ENCODE peak calls at places on chromosomes 13 and 19, in eight cellular contexts. M is NCI-H1417 treated with DMSO at 0.1 percent for 48 hours; L is EH; H is T47D; O is stimulated activated CD4-positive, alpha-beta T cell treated with anti-CD3 and anti-CD28 coated beads, Interleukin-2, amount 100 ng/mL, for 48 hours; T is HTR-8/SVneo; C is HFF-Myc; X is ascending aorta. D is an unnamed sample.

GRCh38 chr13:71866173-71867091 is 572 bp downstream of the DACH1 start:
- DNase-seq in M (no peak), L (peak), H (peak), O (no peak), T (no peak), C (no peak), X (peak), D (no peak)

GRCh38 chr19:29400917-29401711 is 124.7 kb upstream of the VSTM2B start:
- DNase-seq in M (no peak), L (no peak), H (no peak), O (no peak), T (no peak), C (no peak), X (no peak), D (no peak)

GRCh38 chr19:18939163-18939562 is 1.9 kb downstream of the HOMER3 start:
- DNase-seq in M (no peak), L (no peak), H (no peak), O (no peak), T (no peak), C (no peak), X (no peak), D (no peak)

GRCh38 chr13:112686987-112687386 is 2.9 kb upstream of the ATP11A start:
- DNase-seq in M (no peak), L (no peak), H (no peak), O (no peak), T (no peak), C (no peak), X (peak), D (no peak)

GRCh38 chr19:41927810-41928192 is 448 bp downstream of the ERFL start:
- DNase-seq in M (no peak), L (no peak), H (no peak), O (no peak), T (no peak), C (no peak), X (no peak), D (no peak)

GRCh38 chr19:799076-799881 is 2.0 kb downstream of the PTBP1 start:
- DNase-seq in M (no peak), L (peak), H (peak), O (no peak), T (no peak), C (no peak), X (no peak), D (no peak)

GRCh38 chr19:19026299-19026971 is 6.9 kb downstream of the SUGP2 start:
- DNase-seq in M (no peak), L (peak), H (no peak), O (no peak), T (no peak), C (no peak), X (no peak), D (no peak)

GRCh38 chr13:44362394-44363040 is 11.1 kb upstream of the SERP2 start:
- DNase-seq in M (no peak), L (no peak), H (no peak), O (no peak), T (no peak), C (no peak), X (no peak), D (no peak)

GRCh38 chr19:16366433-16367268 is 42.0 kb downstream of the KLF2 start:
- DNase-seq in M (no peak), L (no peak), H (no peak), O (no peak), T (no peak), C (no peak), X (no peak), D (no peak)

GRCh38 chr13:54433511-54434206 is 1405.0 kb downstream of the OLFM4 start:
- DNase-seq in M (peak), L (no peak), H (no peak), O (no peak), T (no peak), C (no peak), X (no peak), D (no peak)

GRCh38 chr13:99228737-99229691 is 28.4 kb downstream of the UBAC2 start:
- DNase-seq in M (no peak), L (peak), H (no peak), O (no peak), T (peak), C (no peak), X (no peak), D (no peak)

GRCh38 chr19:3357731-3358391 is 8.5 kb upstream of the NFIC start:
- DNase-seq in M (no peak), L (no peak), H (no peak), O (no peak), T (no peak), C (no peak), X (no peak), D (no peak)

GRCh38 chr13:29081036-29081435 is 260.9 kb downstream of the MTUS2 start:
- DNase-seq in M (no peak), L (peak), H (no peak), O (no peak), T (no peak), C (no peak), X (no peak), D (no peak)

GRCh38 chr13:32415019-32415418 is 12.9 kb downstream of the N4BP2L1 start:
- DNase-seq in M (no peak), L (peak), H (no peak), O (no peak), T (no peak), C (no peak), X (no peak), D (no peak)

D was measured in brain pericyte.